ENCODE peak calls at places on chromosomes 5 and 9, in six cellular contexts. One of them, this sample, is unnamed.

GRCh38 chr5:9337908-9338307 is 208.0 kb downstream of the SEMA5A start:
- DNase-seq in SK-N-SH: no peak
- DNase-seq in K562: no peak
- DNase-seq in GM23338: no peak
- DNase-seq in GM12878: no peak
- DNase-seq in HepG2: no peak
- DNase-seq in this sample: no peak

GRCh38 chr9:13810510-13810909 is 503.4 kb downstream of the NFIB start:
- DNase-seq in SK-N-SH: no peak
- DNase-seq in K562: no peak
- DNase-seq in GM23338: no peak
- DNase-seq in GM12878: no peak
- DNase-seq in HepG2: no peak
- DNase-seq in this sample: no peak

GRCh38 chr5:142671801-142672200 is 14.1 kb downstream of the FGF1 start:
- DNase-seq in SK-N-SH: no peak
- DNase-seq in K562: no peak
- DNase-seq in GM23338: no peak
- DNase-seq in GM12878: no peak
- DNase-seq in HepG2: no peak
- DNase-seq in this sample: no peak

GRCh38 chr5:35876922-35877321 is 20.2 kb downstream of the IL7R start:
- DNase-seq in SK-N-SH: no peak
- DNase-seq in K562: no peak
- DNase-seq in GM23338: no peak
- DNase-seq in GM12878: no peak
- DNase-seq in HepG2: no peak
- DNase-seq in this sample: no peak

GRCh38 chr9:37667706-37668672 is 17.2 kb downstream of the FRMPD1 start:
- DNase-seq in SK-N-SH: no peak
- DNase-seq in K562: no peak
- DNase-seq in GM23338: peak; percentile 87
- DNase-seq in GM12878: no peak
- DNase-seq in HepG2: peak; percentile 9
- DNase-seq in this sample: no peak

GRCh38 chr5:114419941-114420340 is 58.1 kb downstream of the KCNN2 start:
- DNase-seq in SK-N-SH: no peak
- DNase-seq in K562: no peak
- DNase-seq in GM23338: no peak
- DNase-seq in GM12878: no peak
- DNase-seq in HepG2: no peak
- DNase-seq in this sample: no peak

GRCh38 chr5:4647056-4647455 is 493.1 kb upstream of the ADAMTS16 start:
- DNase-seq in SK-N-SH: no peak
- DNase-seq in K562: no peak
- DNase-seq in GM23338: no peak
- DNase-seq in GM12878: no peak
- DNase-seq in HepG2: no peak
- DNase-seq in this sample: no peak

GRCh38 chr9:136059851-136060670 is 35.0 kb downstream of the NACC2 start:
- DNase-seq in SK-N-SH: peak; percentile 76
- DNase-seq in K562: no peak
- DNase-seq in GM23338: no peak
- DNase-seq in GM12878: no peak
- DNase-seq in HepG2: no peak
- DNase-seq in this sample: no peak

GRCh38 chr9:18700714-18701113 is 226.8 kb downstream of the ADAMTSL1 start:
- DNase-seq in SK-N-SH: no peak
- DNase-seq in K562: no peak
- DNase-seq in GM23338: no peak
- DNase-seq in GM12878: no peak
- DNase-seq in HepG2: no peak
- DNase-seq in this sample: no peak

GRCh38 chr9:95413793-95414192 is 96.3 kb upstream of the FANCC start:
- DNase-seq in SK-N-SH: no peak
- DNase-seq in K562: no peak
- DNase-seq in GM23338: no peak
- DNase-seq in GM12878: no peak
- DNase-seq in HepG2: no peak
- DNase-seq in this sample: no peak

GRCh38 chr5:55856511-55857246 is 5.5 kb downstream of the IL31RA start:
- DNase-seq in SK-N-SH: no peak
- DNase-seq in K562: no peak
- DNase-seq in GM23338: no peak
- DNase-seq in GM12878: no peak
- DNase-seq in HepG2: no peak
- DNase-seq in this sample: no peak

GRCh38 chr5:97377582-97377981 is 194.5 kb upstream of the RIOK2 start:
- DNase-seq in SK-N-SH: no peak
- DNase-seq in K562: no peak
- DNase-seq in GM23338: no peak
- DNase-seq in GM12878: no peak
- DNase-seq in HepG2: no peak
- DNase-seq in this sample: no peak

GRCh38 chr5:142798099-142798768 is 28.1 kb downstream of the ARHGAP26 start:
- DNase-seq in SK-N-SH: no peak
- DNase-seq in K562: no peak
- DNase-seq in GM23338: no peak
- DNase-seq in GM12878: no peak
- DNase-seq in HepG2: peak; percentile 46
- DNase-seq in this sample: no peak

GRCh38 chr9:113668057-113668456 is 204.5 kb downstream of the RGS3 start:
- DNase-seq in SK-N-SH: no peak
- DNase-seq in K562: no peak
- DNase-seq in GM23338: no peak
- DNase-seq in GM12878: no peak
- DNase-seq in HepG2: no peak
- DNase-seq in this sample: no peak

GRCh38 chr9:136151848-136152542 is 33.3 kb upstream of the TMEM250 start:
- DNase-seq in SK-N-SH: no peak
- DNase-seq in K562: no peak
- DNase-seq in GM23338: no peak
- DNase-seq in GM12878: no peak
- DNase-seq in HepG2: no peak
- DNase-seq in this sample: no peak

GRCh38 chr9:100720922-100721321 is 143.0 kb downstream of the CAVIN4 start:
- DNase-seq in SK-N-SH: no peak
- DNase-seq in K562: no peak
- DNase-seq in GM23338: no peak
- DNase-seq in GM12878: no peak
- DNase-seq in HepG2: no peak
- DNase-seq in this sample: no peak

GRCh38 chr9:89642789-89643188 is 38.0 kb downstream of the GADD45G start:
- DNase-seq in SK-N-SH: no peak
- DNase-seq in K562: no peak
- DNase-seq in GM23338: no peak
- DNase-seq in GM12878: no peak
- DNase-seq in HepG2: no peak
- DNase-seq in this sample: no peak

GRCh38 chr5:79663212-79663611 is 26.4 kb upstream of the CMYA5 start:
- DNase-seq in SK-N-SH: no peak
- DNase-seq in K562: no peak
- DNase-seq in GM23338: no peak
- DNase-seq in GM12878: no peak
- DNase-seq in HepG2: no peak
- DNase-seq in this sample: no peak

GRCh38 chr5:172683696-172684464 is 42.8 kb downstream of the NEURL1B start:
- DNase-seq in SK-N-SH: no peak
- DNase-seq in K562: no peak
- DNase-seq in GM23338: peak; percentile 65
- DNase-seq in GM12878: no peak
- DNase-seq in HepG2: no peak
- DNase-seq in this sample: no peak

GRCh38 chr9:22036866-22037626 is 27.9 kb upstream of the CDKN2B start:
- DNase-seq in SK-N-SH: no peak
- DNase-seq in K562: no peak
- DNase-seq in GM23338: no peak
- DNase-seq in GM12878: no peak
- DNase-seq in HepG2: no peak
- DNase-seq in this sample: no peak

GRCh38 chr9:78115073-78115472 is 83.5 kb upstream of the GNAQ start:
- DNase-seq in SK-N-SH: peak; percentile 12
- DNase-seq in K562: peak; percentile 44
- DNase-seq in GM23338: peak; percentile 80
- DNase-seq in GM12878: no peak
- DNase-seq in HepG2: peak; percentile 23
- DNase-seq in this sample: no peak

GRCh38 chr5:95848701-95849100 is 26.2 kb upstream of the GLRX start:
- DNase-seq in SK-N-SH: no peak
- DNase-seq in K562: no peak
- DNase-seq in GM23338: no peak
- DNase-seq in GM12878: no peak
- DNase-seq in HepG2: no peak
- DNase-seq in this sample: no peak

GRCh38 chr9:92807757-92808725 is 43.4 kb upstream of the BICD2 start:
- DNase-seq in SK-N-SH: peak; percentile 47
- DNase-seq in K562: no peak
- DNase-seq in GM23338: peak; percentile 57
- DNase-seq in GM12878: no peak
- DNase-seq in HepG2: no peak
- DNase-seq in this sample: no peak

GRCh38 chr9:19816769-19817168 is 27.9 kb upstream of the SLC24A2 start:
- DNase-seq in SK-N-SH: no peak
- DNase-seq in K562: no peak
- DNase-seq in GM23338: no peak
- DNase-seq in GM12878: no peak
- DNase-seq in HepG2: no peak
- DNase-seq in this sample: no peak

GRCh38 chr5:75052461-75053285 is at the start of gene GCNT4:
- DNase-seq in SK-N-SH: peak; percentile 76
- DNase-seq in K562: no peak
- DNase-seq in GM23338: peak; percentile 69
- DNase-seq in GM12878: no peak
- DNase-seq in HepG2: no peak
- DNase-seq in this sample: no peak

GRCh38 chr5:74517700-74518099 is 122.8 kb downstream of the ENC1 start:
- DNase-seq in SK-N-SH: no peak
- DNase-seq in K562: no peak
- DNase-seq in GM23338: no peak
- DNase-seq in GM12878: no peak
- DNase-seq in HepG2: no peak
- DNase-seq in this sample: no peak

GRCh38 chr5:43985411-43985810 is 382.4 kb downstream of the NNT start:
- DNase-seq in SK-N-SH: no peak
- DNase-seq in K562: no peak
- DNase-seq in GM23338: no peak
- DNase-seq in GM12878: no peak
- DNase-seq in HepG2: no peak
- DNase-seq in this sample: no peak

GRCh38 chr9:126756876-126757415 is 47.9 kb upstream of the ZBTB43 start:
- DNase-seq in SK-N-SH: peak; percentile 39
- DNase-seq in K562: no peak
- DNase-seq in GM23338: no peak
- DNase-seq in GM12878: no peak
- DNase-seq in HepG2: no peak
- DNase-seq in this sample: no peak

GRCh38 chr5:169222934-169223594 is 77.9 kb downstream of the SLIT3 start:
- DNase-seq in SK-N-SH: no peak
- DNase-seq in K562: no peak
- DNase-seq in GM23338: peak; percentile 18
- DNase-seq in GM12878: no peak
- DNase-seq in HepG2: no peak
- DNase-seq in this sample: no peak
- TF ChIP-seq POLR2AphosphoS5 in SK-N-SH: no peak
- TF ChIP-seq POLR2AphosphoS5 in K562: no peak
- TF ChIP-seq POLR2AphosphoS5 in GM23338: no peak
- TF ChIP-seq POLR2AphosphoS5 in GM12878: no peak
- TF ChIP-seq POLR2AphosphoS5 in HepG2: no peak
- TF ChIP-seq POLR2AphosphoS5 in this sample: no peak

GRCh38 chr9:130845901-130846381 is 10.9 kb downstream of the ABL1 start:
- DNase-seq in SK-N-SH: peak; percentile 32
- DNase-seq in K562: peak; percentile 99
- DNase-seq in GM23338: no peak
- DNase-seq in GM12878: no peak
- DNase-seq in HepG2: no peak
- DNase-seq in this sample: no peak
- H4K20me1 ChIP-seq in SK-N-SH: peaks cover 61% of the 10 kb centered on the region
- H4K20me1 ChIP-seq in K562: peaks cover 20% of the 10 kb centered on the region
- H4K20me1 ChIP-seq in GM23338: peaks cover 29% of the 10 kb centered on the region
- H4K20me1 ChIP-seq in GM12878: no peaks in the 10 kb centered on the region
- H4K20me1 ChIP-seq in HepG2: peaks cover 9% of the 10 kb centered on the region
- H4K20me1 ChIP-seq in this sample: peaks cover 8% of the 10 kb centered on the region

GRCh38 chr5:181192337-181193046 is 12.5 kb downstream of the TRIM7 start:
- DNase-seq in SK-N-SH: no peak
- DNase-seq in K562: no peak
- DNase-seq in GM23338: no peak
- DNase-seq in GM12878: no peak
- DNase-seq in HepG2: no peak
- DNase-seq in this sample: no peak
- TF ChIP-seq REST in SK-N-SH: no peak
- TF ChIP-seq REST in K562: no peak
- TF ChIP-seq REST in GM23338: no peak
- TF ChIP-seq REST in GM12878: no peak
- TF ChIP-seq REST in HepG2: no peak
- TF ChIP-seq REST in this sample: no peak

GRCh38 chr5:134101686-134102439 is 12.6 kb upstream of the TCF7 start:
- DNase-seq in SK-N-SH: peak; percentile 85
- DNase-seq in K562: peak; percentile 75
- DNase-seq in GM23338: peak; percentile 83
- DNase-seq in GM12878: peak; percentile 43
- DNase-seq in HepG2: peak; percentile 58
- DNase-seq in this sample: peak; percentile 21
- TF ChIP-seq POLR2AphosphoS5 in SK-N-SH: no peak
- TF ChIP-seq POLR2AphosphoS5 in K562: no peak
- TF ChIP-seq POLR2AphosphoS5 in GM23338: no peak
- TF ChIP-seq POLR2AphosphoS5 in GM12878: peak; percentile 71
- TF ChIP-seq POLR2AphosphoS5 in HepG2: no peak
- TF ChIP-seq POLR2AphosphoS5 in this sample: no peak

DNA sequence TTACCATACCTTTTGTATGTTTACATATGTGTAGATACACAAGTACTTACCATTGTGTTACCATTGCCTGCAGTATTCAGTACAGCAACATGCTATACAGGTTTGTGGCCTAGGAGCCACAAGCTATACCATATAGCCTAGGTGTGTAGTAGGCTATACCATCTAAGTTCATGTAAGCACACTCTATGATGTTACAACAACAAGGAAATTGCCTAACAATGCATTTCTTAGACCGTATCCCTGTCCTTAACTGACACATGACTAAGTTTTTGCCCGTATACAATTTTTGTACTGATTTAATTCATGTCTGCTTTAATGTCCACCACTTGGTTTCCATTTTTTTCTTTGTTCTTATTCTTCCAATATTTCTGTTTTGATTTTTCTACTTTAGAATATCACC is 18.5 kb downstream of the TNPO1 start:
- DNase-seq in SK-N-SH: no peak
- DNase-seq in K562: no peak
- DNase-seq in GM23338: no peak
- DNase-seq in GM12878: no peak
- DNase-seq in HepG2: no peak
- DNase-seq in this sample: no peak
- H4K20me1 ChIP-seq in SK-N-SH: peaks cover 78% of the 10 kb centered on the region
- H4K20me1 ChIP-seq in K562: no peaks in the 10 kb centered on the region
- H4K20me1 ChIP-seq in GM23338: no peaks in the 10 kb centered on the region
- H4K20me1 ChIP-seq in GM12878: no peaks in the 10 kb centered on the region
- H4K20me1 ChIP-seq in HepG2: no peaks in the 10 kb centered on the region
- H4K20me1 ChIP-seq in this sample: no peaks in the 10 kb centered on the region

This sample was measured in HCT116.